ENCODE peak calls at places on chromosomes 12 and 14, in five cellular contexts. A, X, Y, Z and L are unnamed samples.

GRCh38 chr12:2288001-2288400 is 235.2 kb downstream of the CACNA1C start:
- DNase-seq in Z (no peak), Y (no peak), A (no peak), X (no peak), L (no peak)

GRCh38 chr12:117494833-117495714 is 133.6 kb upstream of the NOS1 start:
- DNase-seq in A (no peak), Z (no peak), Y (no peak), X (no peak), L (no peak)

GRCh38 chr12:68915055-68915454 is 17.9 kb downstream of the CPM start:
- DNase-seq in Y (no peak), Z (no peak), X (no peak), A (no peak), L (no peak)

GRCh38 chr14:54671537-54671936 is 104.6 kb downstream of the SAMD4A start:
- DNase-seq in X (no peak), Z (no peak), Y (no peak), A (no peak), L (no peak)

GRCh38 chr12:49264466-49264872 is 413 bp upstream of the TUBA1C start:
- DNase-seq in A (peak), X (peak), Z (no peak), Y (no peak), L (peak)

GRCh38 chr14:61577506-61577931 is 117.8 kb upstream of the HIF1A start:
- DNase-seq in Z (no peak), Y (no peak), X (no peak), A (no peak), L (no peak)

GRCh38 chr14:105034314-105035039 is 13.6 kb upstream of the CDCA4 start:
- DNase-seq in X (no peak), Z (no peak), A (no peak), Y (no peak), L (no peak)

GRCh38 chr14:42113358-42114070 is 506.8 kb downstream of the LRFN5 start:
- DNase-seq in Z (no peak), X (no peak), A (no peak), Y (no peak), L (no peak)